ENCODE peak calls at places on chromosomes 16 and 17, in four cellular contexts. Q is Karpas-422, E is hypothalamus, J is amniotic stem cell. G is an unnamed sample.
A peak's percentile ranks its signal among the peaks of the same experiment; 100 is the strongest.

GRCh38 chr16:50744911-50745310 is 3.0 kb downstream of the CYLD start:
- DNase-seq in Q (no peak), J (no peak), E (no peak), G (no peak)

GRCh38 chr17:1640329-1641064 is 5.0 kb downstream of the SCARF1 start:
- DNase-seq in Q (no peak), J (no peak), E (no peak), G (no peak)

GRCh38 chr17:43006639-43007551 is at the start of gene IFI35:
- DNase-seq in Q (peak; percentile 93), J (peak; percentile 17), E (no peak), G (no peak)

GRCh38 chr16:88988980-88989791 is 12.2 kb upstream of the CBFA2T3 start:
- DNase-seq in Q (no peak), J (no peak), E (no peak), G (no peak)

GRCh38 chr17:66347661-66348604 is 45.5 kb downstream of the PRKCA start:
- DNase-seq in J (no peak), E (no peak), Q (no peak), G (no peak)

GRCh38 chr16:17391715-17392114 is 79.0 kb downstream of the XYLT1 start:
- DNase-seq in Q (no peak), J (no peak), E (no peak), G (no peak)

GRCh38 chr16:85522842-85523601 is 90.1 kb upstream of the GSE1 start:
- DNase-seq in E (no peak), Q (no peak), J (no peak), G (peak; percentile 30)

GRCh38 chr17:19003966-19004600 is 481 bp downstream of the FAM83G start:
- DNase-seq in E (no peak), Q (peak; percentile 52), J (no peak), G (no peak)

GRCh38 chr16:54466233-54466632 is 179.6 kb upstream of the IRX3 start:
- DNase-seq in E (no peak), Q (no peak), J (no peak), G (no peak)

GRCh38 chr17:81003711-81004335 is 12.2 kb downstream of the CHMP6 start:
- DNase-seq in J (no peak), E (no peak), Q (no peak), G (no peak)

GRCh38 chr17:48322060-48322459 is 108.0 kb downstream of the SKAP1 start:
- DNase-seq in E (no peak), J (no peak), Q (no peak), G (no peak)

GRCh38 chr16:86768231-86768791 is 190.0 kb downstream of the FOXL1 start:
- DNase-seq in E (no peak), Q (no peak), J (no peak), G (no peak)

GRCh38 chr16:1532081-1532760 is 1.2 kb upstream of the TMEM204 start:
- DNase-seq in Q (no peak), J (no peak), E (no peak), G (no peak)

GRCh38 chr17:30361766-30362279 is 16.9 kb upstream of the CPD start:
- DNase-seq in E (no peak), J (no peak), Q (no peak), G (no peak)

GRCh38 chr16:58339452-58339938 is 44.7 kb upstream of the PRSS54 start:
- DNase-seq in J (no peak), E (no peak), Q (no peak), G (no peak)

GRCh38 chr17:39867891-39868553 is at the start of gene ZPBP2:
- DNase-seq in E (no peak), Q (no peak), J (no peak), G (no peak)

GRCh38 chr16:58409316-58409973 is 17.2 kb downstream of the GINS3 start:
- DNase-seq in J (peak; percentile 25), Q (no peak), E (no peak), G (no peak)

GRCh38 chr17:17144061-17144460 is 62.1 kb downstream of the PLD6 start:
- DNase-seq in E (no peak), J (no peak), Q (no peak), G (no peak)

GRCh38 chr16:2152695-2153506 is 2.7 kb upstream of the TRAF7 start:
- DNase-seq in E (no peak), J (no peak), Q (peak; percentile 77), G (no peak)

GRCh38 chr16:88750854-88751253 is 34.2 kb downstream of the PIEZO1 start:
- DNase-seq in J (no peak), E (no peak), Q (no peak), G (no peak)

GRCh38 chr17:35241520-35241919 is 1.4 kb upstream of the SLFN5 start:
- DNase-seq in E (no peak), Q (no peak), J (no peak), G (no peak)

GRCh38 chr17:5703736-5704135 is 119.4 kb upstream of the NLRP1 start:
- DNase-seq in E (no peak), Q (no peak), J (no peak), G (no peak)

GRCh38 chr17:74544991-74545441 is 899 bp downstream of the CD300C start:
- DNase-seq in E (no peak), J (no peak), Q (no peak), G (no peak)

GRCh38 chr17:4214142-4214541 is 49.6 kb downstream of the ANKFY1 start:
- DNase-seq in Q (no peak), J (no peak), E (no peak), G (no peak)

GRCh38 chr17:1626333-1626732 is 2.3 kb downstream of the SLC43A2 start:
- DNase-seq in Q (no peak), J (no peak), E (no peak), G (no peak)

GRCh38 chr16:27315333-27316037 is 1.7 kb downstream of the IL4R start:
- DNase-seq in Q (no peak), E (no peak), J (no peak), G (no peak)

G was measured in occipital lobe.